ENCODE peak calls at places on chromosome 6, in eight cellular contexts. T, H, P, J, W, Q, X and M are unnamed samples.

GRCh38 chr6:154752015-154752414 is 18.8 kb downstream of the SCAF8 start:
- DNase-seq in T (no peak), H (no peak), P (no peak), J (no peak), W (no peak), Q (no peak), X (no peak), M (no peak)

GRCh38 chr6:50305660-50306059 is 255.9 kb upstream of the DEFB112 start:
- DNase-seq in T (no peak), H (no peak), P (peak), J (peak), W (no peak), Q (no peak), X (no peak), M (no peak)

GRCh38 chr6:132814716-132815570 is 574 bp downstream of the RPS12 start:
- DNase-seq in T (peak), H (no peak), P (no peak), J (no peak), W (no peak), Q (no peak), X (no peak), M (no peak)

GRCh38 chr6:16227605-16228004 is 10.8 kb upstream of the GMPR start:
- DNase-seq in T (no peak), H (no peak), P (no peak), J (no peak), W (no peak), Q (no peak), X (no peak), M (no peak)

GRCh38 chr6:33018418-33018817 is 9.0 kb upstream of the HLA-DOA start:
- DNase-seq in T (no peak), H (no peak), P (no peak), J (no peak), W (no peak), Q (no peak), X (no peak), M (no peak)

GRCh38 chr6:7270320-7271204 is 42.4 kb downstream of the SSR1 start:
- DNase-seq in T (no peak), H (no peak), P (no peak), J (peak), W (no peak), Q (no peak), X (no peak), M (no peak)

GRCh38 chr6:144899161-144899560 is 614.0 kb downstream of the UTRN start:
- DNase-seq in T (peak), H (no peak), P (peak), J (no peak), W (no peak), Q (no peak), X (no peak), M (no peak)

GRCh38 chr6:53080813-53081212 is 15.6 kb downstream of the FBXO9 start:
- DNase-seq in T (no peak), H (no peak), P (no peak), J (no peak), W (no peak), Q (no peak), X (no peak), M (no peak)

GRCh38 chr6:75278474-75279077 is 6.0 kb downstream of the TMEM30A start:
- DNase-seq in T (no peak), H (peak), P (no peak), J (no peak), W (no peak), Q (no peak), X (no peak), M (no peak)